ENCODE peak calls at places on chromosomes 4 and X, in six cellular contexts. A is astrocyte, C is nephron progenitor cell, M is GM20000, Q is AG09309, F is brain microvascular endothelial cell. L is an unnamed sample.

GRCh38 chrX:119425050-119425449 is 25.9 kb downstream of the SLC25A43 start:
- DNase-seq in A (no peak), C (no peak), M (no peak), Q (no peak), F (no peak), L (no peak)

GRCh38 chrX:102899940-102900916 is 36.8 kb upstream of the RAB40AL start:
- DNase-seq in A (peak), C (peak), M (peak), Q (peak), F (peak), L (peak)

GRCh38 chr4:95348418-95348817 is 200.4 kb downstream of the UNC5C start:
- DNase-seq in A (no peak), C (no peak), M (no peak), Q (no peak), F (no peak), L (no peak)

GRCh38 chr4:20383969-20384368 is 132.3 kb downstream of the SLIT2 start:
- DNase-seq in A (no peak), C (no peak), M (no peak), Q (no peak), F (no peak), L (no peak)

GRCh38 chr4:6969826-6970800 is 60.5 kb downstream of the TBC1D14 start:
- DNase-seq in A (no peak), C (no peak), M (peak), Q (no peak), F (no peak), L (peak)

GRCh38 chrX:16558489-16558888 is 91.5 kb upstream of the S100G start:
- DNase-seq in A (no peak), C (no peak), M (no peak), Q (no peak), F (no peak), L (no peak)

GRCh38 chrX:40167240-40168182 is 69.8 kb upstream of the BCOR start:
- DNase-seq in A (no peak), C (peak), M (no peak), Q (no peak), F (no peak), L (no peak)

GRCh38 chrX:41338422-41338821 is 4.5 kb downstream of the DDX3X start:
- DNase-seq in A (no peak), C (no peak), M (no peak), Q (no peak), F (no peak), L (no peak)

GRCh38 chr4:3402409-3403103 is 39.2 kb upstream of the HGFAC start:
- DNase-seq in A (peak), C (no peak), M (no peak), Q (peak), F (peak), L (no peak)

GRCh38 chr4:40526741-40527140 is 102.9 kb downstream of the RBM47 start:
- DNase-seq in A (no peak), C (no peak), M (no peak), Q (no peak), F (no peak), L (no peak)

GRCh38 chr4:101188906-101189305 is 158.4 kb downstream of the PPP3CA start:
- DNase-seq in A (no peak), C (no peak), M (no peak), Q (no peak), F (no peak), L (no peak)

GRCh38 chr4:2364654-2365053 is 53.8 kb downstream of the ZFYVE28 start:
- DNase-seq in A (peak), C (no peak), M (peak), Q (no peak), F (peak), L (peak)

GRCh38 chrX:15790766-15791380 is 589 bp downstream of the ZRSR2 start:
- DNase-seq in A (no peak), C (no peak), M (peak), Q (no peak), F (no peak), L (peak)

GRCh38 chrX:41108007-41108683 is 22.9 kb downstream of the USP9X start:
- DNase-seq in A (no peak), C (no peak), M (no peak), Q (no peak), F (no peak), L (no peak)

GRCh38 chr4:72302981-72303704 is 265.9 kb downstream of the ADAMTS3 start:
- DNase-seq in A (no peak), C (peak), M (peak), Q (no peak), F (peak), L (peak)

GRCh38 chr4:826508-827208 is 729 bp upstream of the CPLX1 start:
- DNase-seq in A (no peak), C (peak), M (no peak), Q (no peak), F (no peak), L (no peak)

GRCh38 chr4:78518551-78518950 is 33.0 kb upstream of the ANXA3 start:
- DNase-seq in A (no peak), C (no peak), M (no peak), Q (no peak), F (no peak), L (no peak)

GRCh38 chrX:103274284-103274683 is 2.3 kb downstream of the TCEAL5 start:
- DNase-seq in A (no peak), C (no peak), M (no peak), Q (no peak), F (no peak), L (no peak)

GRCh38 chrX:46712733-46713132 is 46.2 kb downstream of the SLC9A7 start:
- DNase-seq in A (no peak), C (no peak), M (no peak), Q (no peak), F (no peak), L (no peak)

GRCh38 chr4:8079916-8080753 is 78.5 kb downstream of the ABLIM2 start:
- DNase-seq in A (no peak), C (no peak), M (no peak), Q (no peak), F (no peak), L (no peak)

GRCh38 chrX:41589634-41590270 is 99.0 kb upstream of the GPR34 start:
- DNase-seq in A (peak), C (no peak), M (no peak), Q (no peak), F (peak), L (no peak)

GRCh38 chr4:155442267-155443105 is 65.7 kb upstream of the MAP9 start:
- DNase-seq in A (peak), C (peak), M (peak), Q (peak), F (peak), L (peak)

GRCh38 chr4:5923306-5923830 is 30.5 kb upstream of the CRMP1 start:
- DNase-seq in A (no peak), C (no peak), M (no peak), Q (no peak), F (no peak), L (no peak)

GRCh38 chr4:78610546-78611214 is 59.1 kb downstream of the ANXA3 start:
- DNase-seq in A (peak), C (no peak), M (no peak), Q (no peak), F (no peak), L (no peak)

GRCh38 chr4:76256032-76256431 is 4.5 kb downstream of the FAM47E start:
- DNase-seq in A (no peak), C (no peak), M (no peak), Q (no peak), F (no peak), L (no peak)

GRCh38 chr4:177339794-177340374 is 30.2 kb downstream of the NEIL3 start:
- DNase-seq in A (peak), C (no peak), M (peak), Q (peak), F (no peak), L (peak)
- TF ChIP-seq CTCF in A (peak), C (peak), M (peak), Q (peak), F (peak), L (peak)

GRCh38 chr4:86036729-86037128 is 323.1 kb downstream of the MAPK10 start:
- DNase-seq in A (peak), C (no peak), M (no peak), Q (no peak), F (peak), L (no peak)

GRCh38 chr4:86033171-86033570 is 326.7 kb downstream of the MAPK10 start:
- DNase-seq in A (peak), C (no peak), M (no peak), Q (peak), F (peak), L (no peak)

GRCh38 chr4:86035688-86036087 is 324.2 kb downstream of the MAPK10 start:
- DNase-seq in A (peak), C (no peak), M (no peak), Q (no peak), F (no peak), L (no peak)

GRCh38 chr4:86034616-86035015 is 325.2 kb downstream of the MAPK10 start:
- DNase-seq in A (peak), C (no peak), M (no peak), Q (no peak), F (no peak), L (no peak)

DNA sequence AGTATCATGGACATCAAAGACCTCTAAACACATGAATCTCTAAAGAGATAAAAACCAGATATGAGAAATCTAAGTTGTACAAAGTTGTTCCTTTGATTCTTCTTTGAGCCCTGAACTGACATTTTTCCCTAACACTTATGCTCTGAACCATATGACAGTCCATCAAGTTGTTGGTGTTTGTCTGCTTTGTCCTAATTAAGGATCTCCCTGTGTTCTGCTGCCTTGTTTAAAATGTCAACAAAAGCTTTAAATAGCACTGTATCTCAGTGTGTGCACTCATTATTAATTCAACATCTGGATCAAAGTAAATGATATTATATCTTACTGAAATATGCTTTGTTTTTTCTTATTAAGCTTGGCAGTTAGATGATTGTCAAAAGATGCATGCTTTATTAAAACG is 321.8 kb downstream of the MAPK10 start:
- DNase-seq in A (no peak), C (no peak), M (no peak), Q (no peak), F (no peak), L (no peak)
- TF ChIP-seq CTCF in A (no peak), C (no peak), M (no peak), Q (no peak), F (no peak), L (no peak)

GRCh38 chrX:131217878-131218486 is 71.1 kb downstream of the IGSF1 start:
- DNase-seq in A (no peak), C (no peak), M (no peak), Q (no peak), F (no peak), L (no peak)
- TF ChIP-seq CTCF in A (no peak), C (no peak), M (no peak), Q (no peak), F (no peak), L (no peak)

DNA sequence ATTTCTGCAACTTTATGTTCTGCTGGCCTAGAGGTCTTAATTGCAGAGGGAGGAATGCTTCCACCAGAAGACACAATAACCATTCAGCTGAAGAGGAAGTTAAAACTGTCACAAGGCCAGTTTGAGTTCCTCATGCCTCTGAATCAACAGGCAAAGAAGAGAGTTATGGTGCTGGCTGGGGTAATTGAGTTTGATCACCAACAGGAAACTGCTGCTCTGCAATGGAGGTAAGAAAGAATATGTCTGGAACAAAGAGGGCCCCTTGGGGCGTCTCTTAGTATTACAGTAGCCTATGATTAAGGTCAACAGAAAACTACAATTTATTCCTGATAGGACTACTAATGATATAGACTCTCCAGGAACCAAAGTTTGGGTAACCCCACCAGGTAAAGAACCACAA is 744.0 kb downstream of the FSTL5 start:
- DNase-seq in A (no peak), C (no peak), M (no peak), Q (no peak), F (peak), L (no peak)
- TF ChIP-seq CTCF in A (no peak), C (peak), M (no peak), Q (no peak), F (peak), L (no peak)

GRCh38 chr4:125722009-125722408 is 407.3 kb downstream of the FAT4 start:
- DNase-seq in A (no peak), C (no peak), M (no peak), Q (no peak), F (no peak), L (no peak)
- TF ChIP-seq CTCF in A (no peak), C (no peak), M (no peak), Q (no peak), F (no peak), L (no peak)

DNA sequence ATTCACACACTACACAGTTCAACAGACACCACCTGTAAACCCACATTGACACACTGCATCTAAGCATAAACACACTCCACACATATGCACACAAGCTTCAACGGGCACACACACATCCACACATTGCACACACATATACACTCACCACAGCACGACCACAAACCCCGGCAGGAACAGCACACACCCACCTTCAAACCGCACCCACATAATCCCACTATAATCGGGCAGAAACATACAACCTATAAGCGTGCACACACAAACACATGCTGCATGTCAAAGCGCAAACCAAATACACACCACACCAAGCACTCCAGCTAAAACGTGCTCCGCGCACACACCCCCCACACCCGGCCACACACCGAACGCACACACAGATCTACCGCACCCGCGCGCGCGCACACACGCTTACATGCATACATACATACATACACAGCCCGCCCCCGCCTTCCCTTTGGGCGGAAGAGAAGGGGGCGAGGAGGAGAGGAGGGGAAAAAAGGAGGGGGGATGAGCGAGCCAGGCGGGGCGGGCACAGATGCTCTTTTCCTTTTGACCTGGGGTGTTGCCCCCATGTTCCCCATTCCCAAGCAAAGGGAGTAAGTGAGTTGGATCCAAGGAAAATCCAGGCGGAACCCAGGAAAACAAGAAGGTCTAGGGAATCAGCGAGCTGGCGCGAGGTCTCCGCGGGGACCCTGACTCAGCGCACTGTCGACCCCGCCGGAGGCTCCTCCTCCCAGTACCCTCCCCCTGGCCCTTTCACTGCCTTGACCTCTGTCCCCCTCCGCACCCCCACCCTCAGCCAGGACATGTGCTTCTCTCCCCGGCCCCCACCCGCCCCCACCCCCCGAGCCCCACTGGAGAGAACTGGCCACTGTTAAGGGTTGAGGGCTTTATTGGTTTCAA is 9.9 kb downstream of the ARHGAP36 start:
- DNase-seq in A (no peak), C (peak), M (no peak), Q (no peak), F (no peak), L (no peak)
- TF ChIP-seq CTCF in A (no peak), C (no peak), M (no peak), Q (no peak), F (no peak), L (no peak)